ENCODE peak calls at places on chromosomes 4 and X, in four cellular contexts. E is GM23248, N is neural progenitor cell, X is SK-N-SH. Q is an unnamed sample.

GRCh38 chrX:79366888-79367749 is at the start of gene ITM2A:
- DNase-seq in N (peak), X (peak), E (no peak), Q (no peak)

GRCh38 chrX:127732709-127733108 is 319.5 kb downstream of the ACTRT1 start:
- DNase-seq in E (no peak), X (no peak), N (no peak), Q (no peak)

GRCh38 chr4:139988863-139989765 is 164.9 kb downstream of the MAML3 start:
- DNase-seq in X (no peak), N (peak), E (peak), Q (peak)

GRCh38 chr4:22515145-22515887 is 550 bp downstream of the ADGRA3 start:
- DNase-seq in X (peak), N (peak), E (peak), Q (peak)

GRCh38 chrX:152642931-152643525 is 5.3 kb downstream of the GABRQ start:
- DNase-seq in N (no peak), X (no peak), E (no peak), Q (no peak)

GRCh38 chrX:103330601-103331397 is 760 bp downstream of the TCEAL7 start:
- DNase-seq in N (peak), X (peak), E (peak), Q (peak)

GRCh38 chr4:158133551-158133950 is 39.3 kb downstream of the GASK1B start:
- DNase-seq in E (no peak), X (no peak), N (no peak), Q (no peak)

GRCh38 chr4:124060261-124060918 is 652.1 kb downstream of the ANKRD50 start:
- DNase-seq in N (no peak), E (peak), X (peak), Q (peak)

GRCh38 chrX:149453030-149453429 is 52.1 kb downstream of the IDS start:
- DNase-seq in X (no peak), E (peak), N (no peak), Q (peak)

GRCh38 chr4:2981256-2981804 is 18.0 kb downstream of the GRK4 start:
- DNase-seq in N (no peak), X (no peak), E (no peak), Q (no peak)

GRCh38 chr4:139761461-139761860 is 95.8 kb downstream of the MGST2 start:
- DNase-seq in E (peak), N (no peak), X (peak), Q (no peak)

GRCh38 chrX:63656871-63657580 is 128.0 kb downstream of the ARHGEF9 start:
- DNase-seq in X (no peak), E (peak), N (no peak), Q (peak)

GRCh38 chr4:172975651-172976229 is 192.9 kb upstream of the GALNT7 start:
- DNase-seq in E (no peak), X (no peak), N (peak), Q (no peak)

GRCh38 chr4:177250056-177250696 is 59.5 kb upstream of the NEIL3 start:
- DNase-seq in N (peak), X (peak), E (peak), Q (peak)
- H3K9ac ChIP-seq in N (no peak), X (no peak), E (no peak), Q (no peak)

GRCh38 chrX:44954562-44954961 is 81.6 kb downstream of the KDM6A start:
- DNase-seq in N (no peak), X (no peak), E (no peak), Q (no peak)
- H3K9ac ChIP-seq in N (no peak), X (no peak), E (no peak), Q (no peak)

DNA sequence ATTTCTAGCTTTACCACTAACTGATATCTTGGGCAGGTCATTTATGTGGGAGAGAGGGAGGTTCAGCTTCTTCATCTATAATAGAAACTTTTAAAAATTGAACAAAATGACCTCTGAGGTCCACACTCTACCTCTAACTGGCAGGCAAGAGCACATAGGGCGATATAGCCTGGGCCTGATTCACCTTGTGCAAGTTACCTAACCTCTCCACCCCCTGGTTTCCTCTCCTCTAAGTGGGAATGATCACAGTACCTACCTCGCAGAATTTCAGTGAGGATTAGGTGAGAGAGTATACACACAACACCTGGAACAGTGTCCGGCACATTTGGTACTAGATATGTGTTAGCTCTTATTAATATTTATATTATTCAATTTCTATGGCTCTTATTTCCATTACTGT is 15.5 kb downstream of the KLB start:
- DNase-seq in E (no peak), N (no peak), X (no peak), Q (no peak)
- H3K9ac ChIP-seq in E (no peak), N (no peak), X (no peak), Q (no peak)

GRCh38 chrX:141732031-141732430 is 33.5 kb upstream of the SPANXD start:
- DNase-seq in N (no peak), X (no peak), E (no peak), Q (peak)
- H3K9ac ChIP-seq in N (no peak), X (no peak), E (no peak), Q (no peak)

GRCh38 chrX:115579786-115580294 is 18.9 kb downstream of the PLS3 start:
- DNase-seq in X (no peak), N (peak), E (no peak), Q (no peak)

GRCh38 chrX:115582035-115582870 is 21.3 kb downstream of the PLS3 start:
- DNase-seq in X (no peak), N (peak), E (peak), Q (no peak)

GRCh38 chrX:115576676-115577075 is 15.7 kb downstream of the PLS3 start:
- DNase-seq in X (no peak), E (no peak), N (no peak), Q (no peak)

GRCh38 chrX:115582871-115583729 is 22.1 kb downstream of the PLS3 start:
- DNase-seq in N (no peak), X (no peak), E (peak), Q (peak)

DNA sequence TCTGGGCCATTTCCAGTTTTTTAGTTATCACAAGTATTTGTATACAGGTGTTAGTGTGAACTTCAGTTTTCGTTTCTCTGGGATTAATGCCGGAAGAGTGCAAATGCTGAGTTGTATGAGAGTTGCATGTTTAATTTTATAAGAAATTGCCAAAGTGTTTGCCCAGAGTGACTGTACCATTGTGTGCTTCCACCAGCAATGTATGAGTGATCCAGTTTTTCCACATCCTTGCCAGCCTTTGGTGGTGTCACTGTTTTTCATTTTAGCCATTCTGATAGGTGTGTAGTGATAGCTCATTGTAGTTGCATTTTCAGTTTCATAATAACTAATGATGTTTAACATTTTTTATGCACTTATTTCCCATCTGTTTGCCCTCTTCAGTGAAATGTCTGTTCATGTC is 18.4 kb downstream of the PLS3 start:
- DNase-seq in X (no peak), E (no peak), N (no peak), Q (no peak)
- H3K9ac ChIP-seq in X (no peak), E (no peak), N (no peak), Q (no peak)

DNA sequence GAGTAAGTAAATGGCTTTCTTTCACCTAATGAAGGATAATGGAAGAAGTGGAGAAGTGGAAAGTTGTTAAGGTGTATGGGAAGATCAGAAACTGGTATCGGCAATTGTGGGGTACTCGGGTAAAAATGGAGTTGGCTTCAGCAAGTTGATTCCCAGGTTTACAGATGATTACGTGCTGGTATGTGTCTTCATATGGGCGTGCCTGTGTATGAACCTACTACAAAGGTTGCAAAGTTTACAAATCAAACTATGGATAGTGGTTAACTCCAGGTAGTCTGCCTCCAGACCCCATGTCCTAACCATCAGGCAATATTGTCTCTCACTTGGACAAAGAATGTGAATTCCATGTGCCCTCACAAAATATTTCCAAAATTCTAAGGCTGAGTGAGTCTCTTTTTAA is 778 bp downstream of the TLR3 start:
- DNase-seq in E (no peak), N (no peak), X (no peak), Q (no peak)
- H3K9ac ChIP-seq in E (peak), N (no peak), X (no peak), Q (peak)

DNA sequence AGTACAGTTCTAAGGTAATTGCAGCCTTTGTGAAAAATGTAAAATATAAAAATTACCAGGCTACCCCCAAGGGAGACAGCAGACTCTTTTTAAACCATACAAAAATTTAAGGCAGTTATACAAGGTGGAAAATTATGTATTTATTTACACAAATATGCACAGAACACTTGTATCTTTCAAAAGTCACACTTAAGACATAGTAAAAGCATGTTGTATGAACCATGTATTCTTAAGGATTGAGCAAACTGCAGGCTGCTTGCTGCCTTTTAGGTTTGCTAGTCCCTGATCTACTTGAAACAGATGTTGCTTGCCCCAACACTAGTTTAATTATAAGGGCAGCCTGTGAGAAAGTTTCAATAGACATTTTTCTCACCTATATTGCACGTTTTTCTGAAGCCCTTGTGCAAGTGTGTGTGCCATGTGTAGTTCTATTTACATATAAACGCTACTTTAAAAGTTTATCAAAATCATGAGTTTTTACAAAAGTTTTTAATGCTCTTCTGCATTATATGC is 72.8 kb downstream of the PRSS12 start:
- DNase-seq in N (no peak), X (no peak), E (no peak), Q (peak)
- H3K9ac ChIP-seq in N (no peak), X (peak), E (peak), Q (peak)

DNA sequence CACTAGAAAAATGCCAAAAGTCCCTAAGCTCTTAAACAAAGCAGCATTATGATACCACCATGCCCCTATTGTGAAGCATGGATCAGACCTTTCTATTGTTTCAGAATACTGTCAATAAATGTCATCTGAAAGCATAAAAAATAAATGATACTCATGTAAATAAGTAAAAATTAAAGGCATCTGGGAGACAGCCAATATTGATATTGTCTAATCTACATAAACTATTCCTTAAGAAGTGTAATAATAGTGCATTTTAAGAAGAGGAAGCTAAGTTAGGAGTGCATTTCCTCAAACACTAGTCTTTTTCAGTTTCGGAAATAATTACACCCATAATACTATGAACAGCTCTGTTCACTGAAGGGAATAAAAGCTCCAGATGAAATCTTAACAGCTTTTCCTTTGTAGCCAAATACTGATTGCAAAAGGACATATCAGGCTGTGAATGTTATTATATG is 181.6 kb downstream of the SPOCK3 start:
- DNase-seq in X (no peak), E (no peak), N (no peak), Q (no peak)
- H3K9ac ChIP-seq in X (no peak), E (no peak), N (no peak), Q (no peak)

Q was measured in adipocyte.